ENCODE peak calls at places on chromosomes 7 and 10, in five cellular contexts. R is SK-N-SH, M is AG04450, E is choroid plexus epithelial cell, U is lower leg skin. F is an unnamed sample.

GRCh38 chr10:48910557-48910956 is 29.1 kb downstream of the LRRC18 start:
- DNase-seq in R (no peak), M (no peak), E (no peak), U (no peak), F (no peak)

GRCh38 chr10:132802694-132803320 is 16.9 kb upstream of the NKX6-2 start:
- DNase-seq in R (no peak), M (no peak), E (no peak), U (no peak), F (no peak)

GRCh38 chr7:29243777-29244655 is 49.4 kb downstream of the CHN2 start:
- DNase-seq in R (no peak), M (no peak), E (no peak), U (no peak), F (no peak)

GRCh38 chr10:31584098-31584631 is 265.1 kb downstream of the ZEB1 start:
- DNase-seq in R (peak), M (no peak), E (no peak), U (no peak), F (no peak)

GRCh38 chr10:3720228-3721019 is 64.6 kb downstream of the KLF6 start:
- DNase-seq in R (no peak), M (peak), E (peak), U (peak), F (no peak)

GRCh38 chr10:13659887-13660544 is 73.3 kb downstream of the PRPF18 start:
- DNase-seq in R (peak), M (peak), E (peak), U (peak), F (peak)

GRCh38 chr10:93597075-93597599 is 3.9 kb downstream of the RBP4 start:
- DNase-seq in R (no peak), M (no peak), E (no peak), U (peak), F (no peak)

GRCh38 chr7:34748244-34749039 is 90.4 kb downstream of the NPSR1 start:
- DNase-seq in R (peak), M (no peak), E (peak), U (no peak), F (peak)

GRCh38 chr10:81179805-81180452 is 642.2 kb downstream of the SH2D4B start:
- DNase-seq in R (peak), M (no peak), E (peak), U (no peak), F (no peak)

GRCh38 chr10:96740579-96741281 is 20.4 kb upstream of the PIK3AP1 start:
- DNase-seq in R (no peak), M (no peak), E (peak), U (peak), F (no peak)

GRCh38 chr10:116765549-116766162 is 23.3 kb upstream of the HSPA12A start:
- DNase-seq in R (no peak), M (no peak), E (peak), U (no peak), F (no peak)

GRCh38 chr7:43303740-43304241 is 191.3 kb downstream of the HECW1 start:
- DNase-seq in R (no peak), M (no peak), E (peak), U (no peak), F (peak)

GRCh38 chr10:4395731-4396130 is 430.3 kb upstream of the AKR1E2 start:
- DNase-seq in R (no peak), M (no peak), E (no peak), U (no peak), F (no peak)

GRCh38 chr7:636396-636795 is 90.1 kb upstream of the DNAAF5 start:
- DNase-seq in R (no peak), M (no peak), E (peak), U (no peak), F (no peak)

GRCh38 chr10:3977761-3978160 is 192.8 kb upstream of the KLF6 start:
- DNase-seq in R (no peak), M (no peak), E (no peak), U (no peak), F (no peak)

GRCh38 chr10:12631216-12631615 is 281.9 kb downstream of the CAMK1D start:
- DNase-seq in R (no peak), M (no peak), E (peak), U (no peak), F (no peak)

GRCh38 chr7:41979834-41980307 is 257.1 kb downstream of the GLI3 start:
- DNase-seq in R (peak), M (no peak), E (peak), U (no peak), F (peak)

GRCh38 chr7:72217151-72217550 is 195.0 kb downstream of the CALN1 start:
- DNase-seq in R (no peak), M (no peak), E (no peak), U (peak), F (no peak)

GRCh38 chr10:89550509-89550908 is 15.1 kb upstream of the SLC16A12 start:
- DNase-seq in R (no peak), M (no peak), E (peak), U (no peak), F (no peak)

GRCh38 chr10:95289003-95289920 is 1.5 kb downstream of the PDLIM1 start:
- DNase-seq in R (no peak), M (no peak), E (peak), U (peak), F (no peak)

GRCh38 chr7:14835399-14835798 is 67.2 kb downstream of the DGKB start:
- DNase-seq in R (no peak), M (no peak), E (no peak), U (no peak), F (no peak)

GRCh38 chr10:129952771-129953489 is 11.1 kb downstream of the EBF3 start:
- DNase-seq in R (no peak), M (no peak), E (peak), U (peak), F (no peak)

GRCh38 chr10:74118794-74119193 is 31.8 kb downstream of the AP3M1 start:
- DNase-seq in R (no peak), M (no peak), E (no peak), U (no peak), F (no peak)

GRCh38 chr7:18610331-18610948 is 114.9 kb downstream of the HDAC9 start:
- DNase-seq in R (peak), M (no peak), E (peak), U (no peak), F (no peak)

GRCh38 chr7:55975944-55976633 is 11.7 kb downstream of the NIPSNAP2 start:
- DNase-seq in R (no peak), M (no peak), E (no peak), U (no peak), F (no peak)

GRCh38 chr10:77350134-77350533 is 287.5 kb downstream of the KCNMA1 start:
- DNase-seq in R (no peak), M (no peak), E (no peak), U (no peak), F (no peak)

GRCh38 chr7:102889836-102890235 is 23.0 kb upstream of the LRRC17 start:
- DNase-seq in R (no peak), M (no peak), E (no peak), U (no peak), F (no peak)

GRCh38 chr10:94098916-94099315 is 105.2 kb downstream of the PLCE1 start:
- DNase-seq in R (no peak), M (no peak), E (no peak), U (no peak), F (no peak)

GRCh38 chr10:33334839-33335549 is 527 bp upstream of the NRP1 start:
- DNase-seq in R (peak), M (peak), E (peak), U (peak), F (peak)
- TF ChIP-seq CTCF in R (peak), M (peak), E (peak), U (peak), F (peak)

GRCh38 chr7:130353196-130353595 is 8.6 kb downstream of the CPA5 start:
- DNase-seq in R (peak), M (no peak), E (no peak), U (peak), F (no peak)
- H3K4me3 ChIP-seq in R (no peak), M (no peak), E (no peak), U (no peak), F (no peak)

GRCh38 chr7:73596191-73597065 is 18.0 kb upstream of the TBL2 start:
- DNase-seq in R (no peak), M (no peak), E (no peak), U (no peak), F (no peak)
- TF ChIP-seq CTCF in R (no peak), M (no peak), E (no peak), U (no peak), F (no peak)

GRCh38 chr10:22647244-22647643 is 67.1 kb downstream of the PIP4K2A start:
- DNase-seq in R (no peak), M (no peak), E (peak), U (no peak), F (no peak)
- H3K4me3 ChIP-seq in R (no peak), M (no peak), E (no peak), U (no peak), F (no peak)

DNA sequence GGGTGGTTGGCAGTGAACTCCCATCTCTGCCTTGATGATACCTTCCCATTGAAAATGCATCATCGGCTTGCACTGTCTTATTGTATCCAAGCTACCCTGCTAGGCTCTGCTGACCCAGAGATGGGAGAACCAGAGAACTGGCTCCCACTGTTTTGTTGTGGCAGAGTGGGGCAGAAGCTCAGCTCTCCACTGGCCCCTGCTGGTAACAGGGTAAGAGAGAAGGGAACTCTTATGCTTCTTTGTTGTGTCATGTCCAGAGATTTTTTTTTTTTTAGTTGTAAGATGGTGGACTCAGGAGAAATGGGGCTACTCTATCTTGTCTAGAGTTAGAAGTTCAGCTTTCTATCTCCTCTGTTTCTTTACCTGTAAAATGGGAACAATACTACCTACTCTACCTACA is 100.5 kb upstream of the SDK1 start:
- DNase-seq in R (peak), M (no peak), E (peak), U (peak), F (no peak)
- TF ChIP-seq CTCF in R (peak), M (peak), E (peak), U (no peak), F (no peak)

DNA sequence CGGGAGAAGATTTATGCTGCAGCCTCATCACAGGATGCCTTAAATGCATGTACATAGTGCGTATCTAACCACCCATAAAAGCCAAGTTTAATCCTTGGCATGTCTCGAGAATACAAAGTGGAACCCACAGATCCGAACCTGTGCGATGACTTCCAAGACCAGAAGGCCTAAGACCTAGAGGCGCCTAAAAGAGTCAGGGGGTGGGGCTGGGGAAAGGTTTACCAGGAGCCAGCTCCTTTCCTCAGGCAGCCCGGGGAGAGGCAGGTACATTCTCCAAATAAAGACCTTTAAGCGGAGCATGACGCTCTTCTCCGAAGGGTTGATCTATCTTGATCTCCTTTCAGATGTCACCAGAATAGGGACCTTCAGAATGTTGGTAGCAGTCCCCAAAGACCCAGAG is 9.7 kb downstream of the SP8 start:
- DNase-seq in R (no peak), M (no peak), E (no peak), U (peak), F (no peak)
- H3K4me3 ChIP-seq in R (no peak), M (no peak), E (no peak), U (no peak), F (no peak)

DNA sequence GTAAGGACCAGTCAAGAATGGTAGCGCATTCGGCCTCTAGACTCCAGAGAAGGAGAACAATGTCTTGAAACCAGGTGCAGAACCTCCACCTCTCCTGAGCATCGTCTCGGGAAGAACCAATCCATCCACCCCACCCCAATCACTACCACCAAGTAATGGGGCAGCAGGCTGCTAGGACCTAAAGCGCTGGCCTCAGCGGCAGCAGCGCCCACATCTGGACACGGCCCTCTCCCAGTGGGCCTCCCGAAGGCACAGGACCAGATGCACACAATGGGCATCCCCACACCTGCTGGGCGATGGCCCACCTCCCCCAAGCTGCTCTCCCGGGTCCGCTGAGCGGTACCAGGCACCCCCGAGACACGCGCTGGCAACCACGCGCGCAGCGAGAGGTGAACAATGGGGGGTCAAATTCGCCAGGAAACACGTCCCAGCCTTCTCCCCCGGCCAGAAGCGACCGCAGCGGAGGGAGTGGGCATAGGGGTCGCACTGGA is 631 bp downstream of the CTTNBP2 start:
- DNase-seq in R (no peak), M (no peak), E (peak), U (peak), F (peak)
- TF ChIP-seq CTCF in R (no peak), M (peak), E (peak), U (no peak), F (no peak)

DNA sequence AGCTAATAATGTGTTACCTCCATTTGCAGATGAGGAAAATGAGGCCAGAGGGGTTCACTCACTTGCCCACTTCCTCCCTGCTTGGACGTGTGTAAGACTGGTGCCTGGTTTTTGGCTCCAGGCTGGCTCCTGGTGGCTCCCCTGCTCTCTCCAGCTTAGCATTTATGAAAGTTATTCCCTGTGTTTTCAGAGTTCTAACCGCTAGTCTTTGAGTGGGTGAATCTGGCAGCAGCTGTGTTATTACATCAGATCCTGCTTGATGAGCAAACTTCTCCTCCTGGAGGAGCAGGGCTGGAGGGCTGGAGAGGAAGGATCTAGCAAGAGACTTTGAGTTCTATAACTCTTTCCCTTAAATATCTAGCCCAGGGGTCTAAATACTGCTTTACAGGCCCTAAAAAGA is 80.9 kb upstream of the AGBL3 start:
- DNase-seq in R (no peak), M (peak), E (peak), U (no peak), F (peak)
- H3K4me3 ChIP-seq in R (no peak), M (no peak), E (no peak), U (no peak), F (no peak)

F was measured in ovary.